ENCODE peak calls at places on chromosome 5, in seven cellular contexts. R, T, D, J, B, Z and Y are unnamed samples.

GRCh38 chr5:53127107-53127506 is 17.6 kb upstream of the MOCS2 start:
- DNase-seq in T (no peak), R (no peak), B (no peak), J (no peak), D (no peak), Z (no peak), Y (no peak)

GRCh38 chr5:60945760-60946253 is 802 bp downstream of the NDUFAF2 start:
- DNase-seq in Z (no peak), T (no peak), B (peak; percentile 58), D (no peak), J (peak; percentile 66), R (peak; percentile 26), Y (peak; percentile 71)

GRCh38 chr5:74034738-74035137 is 408.7 kb downstream of the ARHGEF28 start:
- DNase-seq in Z (no peak), B (no peak), D (no peak), R (no peak), J (no peak), T (no peak), Y (no peak)

GRCh38 chr5:172114875-172115422 is 73.1 kb downstream of the STK10 start:
- DNase-seq in Z (peak; percentile 71), T (peak; percentile 83), D (peak; percentile 96), J (no peak), R (no peak), B (peak; percentile 86), Y (peak; percentile 78)

GRCh38 chr5:120419110-120419509 is 45.0 kb upstream of the PRR16 start:
- DNase-seq in J (no peak), B (no peak), Z (no peak), R (no peak), T (no peak), D (no peak), Y (no peak)

GRCh38 chr5:59760798-59761348 is 132.7 kb downstream of the PDE4D start:
- DNase-seq in B (no peak), J (no peak), D (no peak), R (no peak), Z (no peak), T (no peak), Y (no peak)

GRCh38 chr5:153883829-153884228 is 154.9 kb downstream of the FAM114A2 start:
- DNase-seq in J (no peak), B (no peak), Z (no peak), R (no peak), D (no peak), T (no peak), Y (no peak)

GRCh38 chr5:82259172-82259800 is 18.9 kb downstream of the RPS23 start:
- DNase-seq in R (no peak), T (no peak), Z (no peak), J (no peak), D (peak; percentile 41), B (no peak), Y (no peak)

GRCh38 chr5:84397385-84397784 is 12.7 kb upstream of the EDIL3 start:
- DNase-seq in T (no peak), R (no peak), B (no peak), D (no peak), Z (no peak), J (no peak), Y (no peak)

GRCh38 chr5:9284781-9285307 is 261.0 kb downstream of the SEMA5A start:
- DNase-seq in D (no peak), T (peak; percentile 64), J (no peak), R (no peak), B (no peak), Z (no peak), Y (no peak)

GRCh38 chr5:132459983-132460834 is 30.4 kb downstream of the IRF1 start:
- DNase-seq in D (peak; percentile 45), J (peak; percentile 60), T (peak; percentile 72), Z (no peak), R (no peak), B (no peak), Y (no peak)

GRCh38 chr5:38462972-38463633 is 93.3 kb downstream of the LIFR start:
- DNase-seq in R (no peak), T (no peak), D (no peak), J (no peak), B (no peak), Z (no peak), Y (no peak)

GRCh38 chr5:112119969-112120368 is 299.1 kb downstream of the EPB41L4A start:
- DNase-seq in D (no peak), T (no peak), Z (no peak), J (no peak), B (no peak), R (no peak), Y (no peak)

GRCh38 chr5:28344803-28345433 is 1306.5 kb upstream of the CDH9 start:
- DNase-seq in D (peak; percentile 35), T (no peak), R (no peak), B (no peak), Z (no peak), J (no peak), Y (no peak)

GRCh38 chr5:135356522-135357318 is 42.3 kb downstream of the MACROH2A1 start:
- DNase-seq in Z (no peak), D (no peak), B (peak; percentile 71), T (peak; percentile 78), R (peak; percentile 61), J (peak; percentile 89), Y (peak; percentile 90)

GRCh38 chr5:113061851-113062631 is 85.4 kb downstream of the DCP2 start:
- DNase-seq in J (no peak), Z (no peak), T (no peak), D (no peak), B (no peak), R (no peak), Y (no peak)

GRCh38 chr5:126483156-126483555 is 59.9 kb downstream of the GRAMD2B start:
- DNase-seq in R (no peak), Z (no peak), D (no peak), T (no peak), J (no peak), B (no peak), Y (no peak)

GRCh38 chr5:159951387-159951786 is 35.1 kb downstream of the ADRA1B start:
- DNase-seq in T (no peak), J (no peak), D (peak; percentile 36), Z (no peak), B (no peak), R (no peak), Y (no peak)

GRCh38 chr5:41794478-41794877 is 75.7 kb downstream of the OXCT1 start:
- DNase-seq in D (no peak), Z (no peak), T (no peak), B (no peak), J (no peak), R (no peak), Y (no peak)

GRCh38 chr5:143213851-143214363 is 189.6 kb downstream of the NR3C1 start:
- DNase-seq in Z (no peak), B (no peak), J (no peak), T (no peak), R (no peak), D (no peak), Y (no peak)

GRCh38 chr5:72478276-72478675 is 28.9 kb downstream of the ZNF366 start:
- DNase-seq in R (no peak), Z (no peak), D (no peak), B (no peak), J (no peak), T (no peak), Y (no peak)

GRCh38 chr5:116600876-116601275 is 26.3 kb upstream of the SEMA6A start:
- DNase-seq in B (no peak), T (no peak), D (no peak), R (no peak), J (no peak), Z (no peak), Y (no peak)

GRCh38 chr5:56763711-56764466 is 51.5 kb upstream of the MAP3K1 start:
- DNase-seq in D (peak; percentile 45), Z (no peak), B (peak; percentile 64), J (no peak), R (no peak), T (no peak), Y (peak; percentile 85)

GRCh38 chr5:65050826-65051498 is 282.2 kb downstream of the CWC27 start:
- DNase-seq in Z (no peak), R (no peak), D (no peak), B (no peak), J (no peak), T (no peak), Y (no peak)

DNA sequence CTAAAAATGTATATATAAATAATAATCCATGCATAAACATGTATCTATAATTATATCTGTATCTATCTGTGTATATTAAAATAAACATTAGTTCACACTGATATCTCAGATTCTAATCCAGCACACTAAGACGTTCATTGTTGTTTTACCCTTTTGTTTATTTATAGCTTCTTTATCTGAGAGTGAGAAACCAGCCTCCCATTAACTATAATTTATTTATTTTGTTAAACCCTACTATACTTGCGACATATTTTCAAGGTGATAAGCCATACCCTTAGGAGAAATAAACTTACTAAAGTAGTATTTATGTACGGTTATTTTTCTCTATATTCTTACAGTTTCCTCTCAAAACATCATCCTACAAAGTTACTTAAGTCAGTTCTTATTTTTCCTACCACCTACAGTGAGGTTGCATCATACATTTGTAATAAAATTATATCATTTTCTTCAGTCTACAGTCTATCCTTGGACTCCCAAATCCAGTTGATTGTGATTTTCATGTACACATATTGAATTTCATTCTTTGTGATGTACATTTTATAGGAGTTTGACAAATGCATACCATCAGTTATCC is 726.4 kb upstream of the FAM174A start:
- DNase-seq in T (no peak), R (no peak), D (no peak), Z (no peak), J (no peak), B (no peak), Y (no peak)
- H3K9me3 ChIP-seq in T (no peaks in the 10 kb centered on the region), R (no peaks in the 10 kb centered on the region), D (no peaks in the 10 kb centered on the region), Z (no peaks in the 10 kb centered on the region), J (no peaks in the 10 kb centered on the region), B (no peaks in the 10 kb centered on the region), Y (no peaks in the 10 kb centered on the region)

GRCh38 chr5:141343953-141344463 is 379 bp downstream of the PCDHGA3 start:
- DNase-seq in T (no peak), Z (no peak), J (no peak), B (no peak), R (no peak), D (no peak), Y (no peak)

GRCh38 chr5:141349917-141350619 is at the start of gene PCDHGB1:
- DNase-seq in J (no peak), B (no peak), T (no peak), D (peak; percentile 79), Z (no peak), R (no peak), Y (no peak)

GRCh38 chr5:141343242-141343952 is at the start of gene PCDHGA3:
- DNase-seq in B (no peak), D (peak; percentile 17), R (no peak), T (no peak), Z (no peak), J (no peak), Y (no peak)

GRCh38 chr5:141342773-141343172 is 856 bp upstream of the PCDHGA3 start:
- DNase-seq in B (no peak), T (no peak), R (no peak), Z (no peak), J (no peak), D (no peak), Y (no peak)

GRCh38 chr5:141345327-141345726 is 1.7 kb downstream of the PCDHGA3 start:
- DNase-seq in T (no peak), D (no peak), B (no peak), R (no peak), Z (no peak), J (no peak), Y (no peak)
- H3K9me3 ChIP-seq in T (peaks cover 36% of the 10 kb centered on the region), D (no peaks in the 10 kb centered on the region), B (peaks cover 74% of the 10 kb centered on the region), R (no peaks in the 10 kb centered on the region), Z (peaks cover 4% of the 10 kb centered on the region), J (peaks cover 79% of the 10 kb centered on the region), Y (peaks cover 11% of the 10 kb centered on the region)

GRCh38 chr5:2989517-2989916 is 238.0 kb upstream of the IRX2 start:
- DNase-seq in B (no peak), Z (no peak), T (no peak), R (no peak), J (no peak), D (no peak), Y (no peak)
- H3K9me3 ChIP-seq in B (peaks cover 6% of the 10 kb centered on the region), Z (no peaks in the 10 kb centered on the region), T (no peaks in the 10 kb centered on the region), R (no peaks in the 10 kb centered on the region), J (no peaks in the 10 kb centered on the region), D (no peaks in the 10 kb centered on the region), Y (no peaks in the 10 kb centered on the region)

GRCh38 chr5:579211-579610 is 32.9 kb upstream of the CEP72 start:
- DNase-seq in B (no peak), Z (no peak), D (no peak), J (peak; percentile 25), T (no peak), R (no peak), Y (no peak)
- H3K9me3 ChIP-seq in B (peaks cover 14% of the 10 kb centered on the region), Z (peaks cover 5% of the 10 kb centered on the region), D (peaks cover 9% of the 10 kb centered on the region), J (peaks cover 21% of the 10 kb centered on the region), T (peaks cover 9% of the 10 kb centered on the region), R (no peaks in the 10 kb centered on the region), Y (peaks cover 3% of the 10 kb centered on the region)